ENCODE peak calls at places on chromosomes 5 and 9, in six cellular contexts. S is brain microvascular endothelial cell, U is cardiac fibroblast, M is upper lobe of left lung, Q is RWPE2, Z is astrocyte of the cerebellum. D is an unnamed sample.

GRCh38 chr5:83577036-83577636 is 105.6 kb downstream of the VCAN start:
- DNase-seq in U (peak; percentile 83), Z (no peak), S (peak; percentile 90), M (no peak), Q (no peak), D (peak; percentile 90)

GRCh38 chr9:135297716-135298075 is 181.9 kb upstream of the PPP1R26 start:
- DNase-seq in Q (no peak), S (no peak), Z (no peak), U (no peak), M (peak; percentile 24), D (no peak)

GRCh38 chr5:65157906-65158603 is 323.7 kb downstream of the ADAMTS6 start:
- DNase-seq in U (no peak), Q (no peak), M (no peak), S (no peak), Z (no peak), D (no peak)

GRCh38 chr5:34656700-34657549 is 797 bp downstream of the RAI14 start:
- DNase-seq in U (peak; percentile 39), Q (no peak), M (no peak), S (no peak), Z (no peak), D (peak; percentile 17)

GRCh38 chr5:61752588-61752987 is 420.5 kb downstream of the ZSWIM6 start:
- DNase-seq in Q (no peak), U (no peak), Z (no peak), S (no peak), M (no peak), D (no peak)

GRCh38 chr9:12166511-12166910 is 526.7 kb upstream of the TYRP1 start:
- DNase-seq in U (no peak), S (no peak), Z (no peak), Q (no peak), M (no peak), D (no peak)

GRCh38 chr9:131348631-131349521 is 45.0 kb upstream of the PRRC2B start:
- DNase-seq in U (no peak), M (no peak), Q (no peak), S (no peak), Z (no peak), D (no peak)

GRCh38 chr9:131237931-131238401 is 38.3 kb downstream of the FAM78A start:
- DNase-seq in Z (peak; percentile 75), M (peak; percentile 83), Q (peak; percentile 54), U (peak; percentile 84), S (peak; percentile 83), D (peak; percentile 78)

GRCh38 chr9:134396825-134397224 is 70.6 kb downstream of the RXRA start:
- DNase-seq in M (no peak), U (peak; percentile 24), Q (no peak), S (no peak), Z (no peak), D (no peak)

GRCh38 chr9:19306568-19306967 is 73.5 kb downstream of the RPS6 start:
- DNase-seq in Q (no peak), M (no peak), U (no peak), S (no peak), Z (no peak), D (no peak)

GRCh38 chr9:121285835-121286687 is 18.1 kb downstream of the GSN start:
- DNase-seq in Q (no peak), U (peak; percentile 89), M (peak; percentile 68), Z (no peak), S (peak; percentile 52), D (peak; percentile 74)

DNA sequence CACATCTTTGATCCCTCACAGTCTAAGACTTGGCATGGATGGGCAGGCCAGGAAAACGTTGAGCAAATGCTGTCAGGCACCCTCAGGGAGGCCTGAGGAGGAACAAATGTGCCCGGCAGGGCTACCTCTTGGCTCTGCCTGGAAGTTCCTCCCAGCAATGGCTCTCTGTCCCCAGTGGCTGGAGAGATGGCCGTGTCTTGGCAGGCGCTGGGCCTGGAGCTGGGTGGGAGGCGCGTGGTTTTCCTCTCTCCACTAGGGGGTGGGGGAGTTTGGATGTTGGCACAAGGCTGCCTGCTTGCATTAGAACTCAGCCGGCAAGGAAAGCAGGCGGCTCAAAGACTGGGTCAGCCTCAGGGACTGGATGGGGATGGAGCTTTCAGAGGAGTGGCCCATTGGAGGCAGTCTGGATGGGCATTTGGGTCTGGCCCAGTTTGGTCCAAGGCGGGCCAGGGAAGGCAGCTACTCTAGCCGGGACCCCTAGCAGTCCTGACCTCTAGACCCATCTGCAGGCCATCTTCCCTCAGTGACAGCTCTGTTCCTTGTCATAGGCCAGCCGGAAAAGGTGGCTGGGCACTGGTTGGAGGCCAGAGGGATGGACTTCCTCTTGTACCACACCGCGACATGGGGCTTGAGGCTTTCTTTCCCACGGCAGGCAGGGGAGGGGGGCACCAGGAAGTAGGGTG is 68.2 kb upstream of the STC2 start:
- DNase-seq in U (peak; percentile 7), S (no peak), M (no peak), Q (no peak), Z (no peak), D (no peak)
- TF ChIP-seq CTCF in U (peak; percentile 17), S (peak; percentile 49), M (no peak), Q (no peak), Z (no peak), D (peak; percentile 11)

GRCh38 chr5:90560771-90561170 is 2.2 kb downstream of the ADGRV1 start:
- DNase-seq in Z (no peak), U (no peak), Q (no peak), S (no peak), M (no peak), D (no peak)
- H3K4me3 ChIP-seq in Z (no peak overlapping the region), U (no peak overlapping the region), Q (no peak overlapping the region), S (no peak overlapping the region), M (no peak overlapping the region), D (no peak overlapping the region)

DNA sequence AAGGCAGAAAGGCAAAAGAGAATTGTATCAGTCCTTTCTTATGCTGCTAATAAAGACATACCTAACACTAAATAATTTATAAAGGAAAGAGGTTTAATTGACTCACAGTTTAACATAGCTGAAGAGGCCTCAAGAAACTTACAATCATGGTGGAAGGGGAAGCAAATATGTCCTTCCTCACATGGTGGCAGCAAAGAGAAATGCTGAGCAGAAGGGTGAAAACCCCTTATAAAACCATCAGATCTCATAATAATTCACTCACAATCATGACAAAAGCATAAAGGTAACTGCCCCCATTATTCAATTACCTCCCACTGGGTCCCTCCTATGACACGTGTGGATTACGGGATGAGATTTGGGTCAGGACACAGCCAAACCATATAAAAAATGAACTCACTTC is 312.5 kb upstream of the PTGER4 start:
- DNase-seq in U (peak; percentile 5), Q (no peak), M (no peak), S (peak; percentile 12), Z (no peak), D (peak; percentile 24)
- TF ChIP-seq CTCF in U (peak; percentile 32), Q (peak; percentile 51), M (no peak), S (peak; percentile 50), Z (no peak), D (peak; percentile 8)

DNA sequence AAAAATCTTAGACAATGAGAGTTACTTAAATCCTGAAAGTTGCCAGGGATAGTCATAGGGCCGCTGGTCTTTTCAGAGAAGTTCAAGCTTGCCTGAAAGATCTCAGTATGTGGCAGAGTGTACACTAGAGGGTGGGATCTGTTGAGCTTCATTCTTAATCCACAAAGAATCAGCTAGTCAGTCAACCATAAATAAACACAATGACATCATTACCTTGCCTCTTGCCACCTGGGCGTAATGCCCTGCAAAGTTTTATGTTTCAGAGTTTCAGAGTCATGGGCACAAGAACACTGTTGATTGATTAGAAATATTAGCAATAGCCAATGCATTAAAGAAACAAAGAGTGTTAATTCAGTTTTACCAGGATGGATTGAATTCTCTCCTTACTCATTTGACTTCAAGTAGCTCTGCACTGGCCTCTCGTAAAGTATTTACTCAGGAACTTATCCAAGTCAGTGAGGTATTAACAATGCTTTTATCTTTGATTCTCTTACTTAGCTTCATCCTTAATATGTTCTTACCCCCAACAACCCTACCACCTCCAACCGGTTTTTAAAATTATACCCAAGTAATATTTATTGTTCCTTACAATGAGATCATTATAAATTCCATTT is 14.3 kb upstream of the ANXA1 start:
- DNase-seq in Z (no peak), U (no peak), M (no peak), S (no peak), Q (no peak), D (peak; percentile 43)
- H3K4me3 ChIP-seq in Z (no peak overlapping the region), U (no peak overlapping the region), M (no peak overlapping the region), S (no peak overlapping the region), Q (no peak overlapping the region), D (no peak overlapping the region)

GRCh38 chr9:133356391-133357091 is at the start of the genes SURF1 and SURF2:
- DNase-seq in Z (no peak), U (peak; percentile 79), S (peak; percentile 72), M (peak; percentile 94), Q (peak; percentile 89), D (peak; percentile 64)
- TF ChIP-seq CTCF in Z (no peak), U (no peak), S (peak; percentile 10), M (no peak), Q (peak; percentile 29), D (no peak)

GRCh38 chr5:43038523-43038989 is 1.6 kb downstream of the ANXA2R start:
- DNase-seq in S (peak; percentile 42), M (peak; percentile 25), Q (no peak), Z (no peak), U (no peak), D (no peak)
- H3K4me3 ChIP-seq in S (peak overlapping the region; percentile 77), M (peak overlapping the region; percentile 54), Q (peak overlapping the region; percentile 37), Z (peak overlapping the region; percentile 42), U (peak overlapping the region; percentile 39), D (peak overlapping the region; percentile 57)

GRCh38 chr5:24407486-24407885 is 237.3 kb downstream of the CDH10 start:
- DNase-seq in Z (no peak), U (no peak), M (no peak), S (no peak), Q (no peak), D (no peak)
- TF ChIP-seq CTCF in Z (no peak), U (no peak), M (no peak), S (no peak), Q (no peak), D (no peak)